ENCODE peak calls at places on chromosome 20, in four cellular contexts. T, Q, V and S are unnamed samples.
A peak's percentile ranks its signal among the peaks of the same experiment; 100 is the strongest.

GRCh38 chr20:63330084-63330760 is 30.9 kb downstream of the CHRNA4 start:
- DNase-seq in V (no peak), T (no peak), Q (no peak), S (no peak)

GRCh38 chr20:25540273-25540672 is 45.1 kb downstream of the NINL start:
- DNase-seq in Q (no peak), T (no peak), V (no peak), S (no peak)

GRCh38 chr20:38145094-38146075 is 19.7 kb downstream of the TGM2 start:
- DNase-seq in Q (no peak), T (peak; percentile 45), V (no peak), S (no peak)

GRCh38 chr20:25282034-25282781 is 34.3 kb downstream of the PYGB start:
- DNase-seq in T (no peak), V (peak; percentile 61), Q (no peak), S (no peak)

GRCh38 chr20:59017493-59018231 is 1.6 kb upstream of the TUBB1 start:
- DNase-seq in V (no peak), Q (no peak), T (no peak), S (no peak)

GRCh38 chr20:63964412-63964811 is 5.3 kb downstream of the ZNF512B start:
- DNase-seq in V (no peak), Q (no peak), T (no peak), S (peak; percentile 0)

GRCh38 chr20:33393609-33394008 is 7.7 kb downstream of the CDK5RAP1 start:
- DNase-seq in T (no peak), V (no peak), Q (no peak), S (no peak)

GRCh38 chr20:58701431-58702160 is 9.0 kb downstream of the NPEPL1 start:
- DNase-seq in V (no peak), Q (no peak), T (no peak), S (no peak)

GRCh38 chr20:13009682-13010406 is 1.1 kb downstream of the SPTLC3 start:
- DNase-seq in V (peak; percentile 68), T (peak; percentile 63), Q (no peak), S (peak; percentile 2)

GRCh38 chr20:8150591-8150990 is 18.5 kb downstream of the PLCB1 start:
- DNase-seq in Q (no peak), V (no peak), T (no peak), S (no peak)

GRCh38 chr20:45425561-45425960 is 9.6 kb downstream of the PIGT start:
- DNase-seq in Q (no peak), V (no peak), T (no peak), S (no peak)

GRCh38 chr20:45427236-45428149 is 11.6 kb downstream of the PIGT start:
- DNase-seq in Q (no peak), V (no peak), T (no peak), S (no peak)

GRCh38 chr20:45420125-45420524 is 4.2 kb downstream of the PIGT start:
- DNase-seq in V (no peak), T (no peak), Q (no peak), S (no peak)

GRCh38 chr20:45426621-45427020 is 10.7 kb downstream of the PIGT start:
- DNase-seq in V (no peak), Q (no peak), T (no peak), S (no peak)

DNA sequence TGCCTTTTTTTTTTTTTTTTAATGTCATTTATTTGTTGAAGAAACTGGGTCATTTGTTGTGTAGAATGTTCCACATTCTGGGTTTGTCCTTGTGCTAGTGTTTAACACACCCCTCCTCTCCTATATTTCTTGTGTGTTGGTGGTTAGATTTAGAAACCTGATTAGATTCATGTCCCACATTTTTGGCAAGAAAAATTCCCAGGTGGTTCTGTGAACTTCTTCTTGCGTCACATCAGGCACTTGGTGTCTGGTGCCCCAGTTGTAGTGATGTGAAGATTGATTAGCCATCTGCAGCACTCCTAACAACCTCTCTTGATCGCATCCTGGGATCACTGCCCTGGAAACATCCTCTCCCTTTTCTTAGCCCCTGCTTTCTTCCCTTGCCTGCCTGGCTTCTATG is 7.8 kb downstream of the PIGT start:
- DNase-seq in Q (no peak), T (no peak), V (no peak), S (no peak)
- H3K36me3 ChIP-seq in Q (peaks cover 31% of the 10 kb centered on the region), T (peaks cover 32% of the 10 kb centered on the region), V (peaks cover 56% of the 10 kb centered on the region), S (peaks cover 69% of the 10 kb centered on the region)

DNA sequence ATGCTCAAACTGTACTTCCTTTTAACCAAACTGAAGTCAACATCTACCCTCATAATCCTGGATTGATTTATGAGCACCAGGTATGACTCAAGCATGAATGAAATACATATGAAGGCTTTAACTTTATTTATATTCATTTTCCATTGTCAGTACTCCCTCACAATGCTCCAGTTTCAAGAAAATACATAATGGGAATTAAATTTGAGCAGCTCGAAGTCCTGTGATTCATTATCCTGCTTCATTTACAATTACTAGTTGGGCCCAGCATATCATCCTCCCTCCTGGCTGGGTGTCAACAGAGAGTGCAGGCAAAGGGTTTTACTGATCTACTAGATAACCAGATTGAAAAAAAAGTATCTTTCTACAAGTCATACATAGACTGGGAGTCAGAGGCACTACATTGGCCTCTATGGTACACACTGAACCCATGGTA is 10.1 kb downstream of the SAMHD1 start:
- DNase-seq in Q (no peak), V (no peak), T (no peak), S (no peak)
- H3K4me1 ChIP-seq in Q (no peaks in the 10 kb centered on the region), V (peaks cover 24% of the 10 kb centered on the region), T (peaks cover 42% of the 10 kb centered on the region), S (peaks cover 92% of the 10 kb centered on the region)

DNA sequence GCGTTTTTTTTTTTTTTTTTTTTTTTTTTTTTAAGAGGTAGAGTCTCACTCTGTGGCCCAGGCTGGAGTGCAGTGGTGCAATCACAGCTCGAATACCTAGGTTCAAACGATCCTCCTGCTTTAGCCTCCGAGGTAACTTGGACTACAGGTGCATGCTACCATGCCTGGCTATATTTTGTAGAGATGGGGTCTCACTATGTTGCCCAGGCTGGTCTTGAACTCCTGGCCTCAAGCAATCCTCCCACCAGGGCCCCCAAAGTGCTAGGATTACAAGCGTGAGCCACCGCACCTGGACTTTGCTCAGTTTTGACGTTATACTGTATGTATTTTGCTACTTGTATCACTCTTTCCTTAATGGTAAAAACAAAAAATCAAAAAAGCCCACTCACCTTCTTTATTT is 101.5 kb upstream of the ZNFX1 start:
- DNase-seq in T (no peak), Q (no peak), V (no peak), S (no peak)
- H3K36me3 ChIP-seq in T (no peaks in the 10 kb centered on the region), Q (no peaks in the 10 kb centered on the region), V (no peaks in the 10 kb centered on the region), S (no peaks in the 10 kb centered on the region)

DNA sequence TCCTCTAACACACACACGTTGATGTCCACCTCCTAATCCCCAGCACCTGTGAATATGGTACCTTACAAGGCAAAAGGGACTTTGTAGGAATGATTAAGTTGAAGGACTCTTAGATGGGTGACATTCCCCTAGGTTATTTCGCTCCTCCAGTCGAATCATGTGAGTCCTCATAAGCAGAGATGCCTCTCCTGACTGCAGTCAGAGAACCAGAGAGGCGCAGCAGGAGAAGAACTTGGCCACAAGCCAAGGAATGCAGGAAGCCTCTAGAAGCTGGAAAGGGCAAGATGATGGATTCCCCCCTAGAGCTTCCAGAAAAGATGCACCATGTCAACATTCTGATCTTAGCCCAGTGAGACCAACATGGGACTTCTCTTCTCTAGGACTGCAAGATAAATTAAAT is 133.1 kb upstream of the PTPRT start:
- DNase-seq in Q (no peak), V (no peak), T (no peak), S (no peak)
- H3K4me1 ChIP-seq in Q (peaks cover 3% of the 10 kb centered on the region), V (no peaks in the 10 kb centered on the region), T (no peaks in the 10 kb centered on the region), S (no peaks in the 10 kb centered on the region)

GRCh38 chr20:62195736-62196135 is 12.9 kb downstream of the MTG2 start:
- DNase-seq in T (no peak), Q (no peak), V (no peak), S (no peak)
- H3K36me3 ChIP-seq in T (peaks cover 34% of the 10 kb centered on the region), Q (no peaks in the 10 kb centered on the region), V (peaks cover 59% of the 10 kb centered on the region), S (peaks cover 47% of the 10 kb centered on the region)